ENCODE peak calls at places on chromosome 19, in six cellular contexts. B, V, N, D, Q and F are unnamed samples.

GRCh38 chr19:43532571-43532961 is 422 bp upstream of the ZNF575 start:
- DNase-seq in B (peak; percentile 65), V (no peak), N (no peak), D (peak; percentile 50), Q (peak; percentile 27), F (no peak)

GRCh38 chr19:5099822-5100221 is 130.9 kb downstream of the KDM4B start:
- DNase-seq in B (no peak), V (no peak), N (no peak), D (no peak), Q (no peak), F (no peak)

GRCh38 chr19:58572818-58573657 is at the start of gene MZF1:
- DNase-seq in B (no peak), V (peak; percentile 100), N (no peak), D (peak; percentile 100), Q (peak; percentile 100), F (peak; percentile 100)

GRCh38 chr19:19134687-19135158 is 3.6 kb downstream of the TMEM161A start:
- DNase-seq in B (no peak), V (peak; percentile 15), N (no peak), D (peak; percentile 42), Q (no peak), F (peak; percentile 39)

GRCh38 chr19:34365463-34366401 is 736 bp downstream of the GPI start:
- DNase-seq in B (no peak), V (no peak), N (no peak), D (peak; percentile 50), Q (no peak), F (no peak)

GRCh38 chr19:7860166-7860901 is 13.9 kb downstream of the PRR36 start:
- DNase-seq in B (no peak), V (no peak), N (no peak), D (no peak), Q (no peak), F (no peak)

GRCh38 chr19:55382522-55383054 is 1.5 kb downstream of the TMEM238 start:
- DNase-seq in B (no peak), V (no peak), N (no peak), D (no peak), Q (no peak), F (no peak)

GRCh38 chr19:13014101-13014920 is 19.0 kb downstream of the NFIX start:
- DNase-seq in B (no peak), V (no peak), N (no peak), D (no peak), Q (no peak), F (no peak)

GRCh38 chr19:33702606-33703437 is 81.1 kb downstream of the CHST8 start:
- DNase-seq in B (no peak), V (no peak), N (no peak), D (no peak), Q (no peak), F (no peak)

GRCh38 chr19:29672933-29673336 is 7.7 kb downstream of the PLEKHF1 start:
- DNase-seq in B (no peak), V (peak; percentile 88), N (no peak), D (no peak), Q (peak; percentile 83), F (peak; percentile 90)

GRCh38 chr19:33758541-33759013 is 38.1 kb upstream of the KCTD15 start:
- DNase-seq in B (no peak), V (no peak), N (no peak), D (no peak), Q (no peak), F (no peak)